ENCODE peak calls at places on chromosomes 12 and 14, in ten cellular contexts. One of them, this sample, is unnamed.

GRCh38 chr14:75428230-75429104 is 645 bp downstream of the JDP2 start:
- DNase-seq in endothelial cell: peak; percentile 9
- DNase-seq in bronchial epithelial cell: no peak
- DNase-seq in substantia nigra: no peak
- DNase-seq in stimulated activated CD4-positive, alpha-beta T cell treated with anti-CD3 and anti-CD28 coated beads, Interleukin-4, amount 100 ng/mL, for 4 hours: peak; percentile 30
- DNase-seq in lung microvascular endothelial cell: peak; percentile 15
- DNase-seq in fibroblast of the conjunctiva: no peak
- DNase-seq in keratinocyte: no peak
- DNase-seq in naive thymus-derived CD8-positive, alpha-beta T cell: no peak
- DNase-seq in AG09309: no peak
- DNase-seq in this sample: no peak

GRCh38 chr12:52993558-52993869 is 12.7 kb upstream of the EIF4B start:
- DNase-seq in endothelial cell: no peak
- DNase-seq in bronchial epithelial cell: no peak
- DNase-seq in substantia nigra: no peak
- DNase-seq in stimulated activated CD4-positive, alpha-beta T cell treated with anti-CD3 and anti-CD28 coated beads, Interleukin-4, amount 100 ng/mL, for 4 hours: no peak
- DNase-seq in lung microvascular endothelial cell: no peak
- DNase-seq in fibroblast of the conjunctiva: no peak
- DNase-seq in keratinocyte: no peak
- DNase-seq in naive thymus-derived CD8-positive, alpha-beta T cell: no peak
- DNase-seq in AG09309: no peak
- DNase-seq in this sample: no peak

GRCh38 chr14:91323671-91324605 is 79.4 kb upstream of the GPR68 start:
- DNase-seq in endothelial cell: peak; percentile 80
- DNase-seq in bronchial epithelial cell: peak; percentile 55
- DNase-seq in substantia nigra: peak; percentile 80
- DNase-seq in stimulated activated CD4-positive, alpha-beta T cell treated with anti-CD3 and anti-CD28 coated beads, Interleukin-4, amount 100 ng/mL, for 4 hours: peak; percentile 95
- DNase-seq in lung microvascular endothelial cell: peak; percentile 96
- DNase-seq in fibroblast of the conjunctiva: peak; percentile 42
- DNase-seq in keratinocyte: peak; percentile 25
- DNase-seq in naive thymus-derived CD8-positive, alpha-beta T cell: peak; percentile 95
- DNase-seq in AG09309: peak; percentile 25
- DNase-seq in this sample: peak; percentile 11

GRCh38 chr14:77027538-77028383 is 747 bp downstream of the IRF2BPL start:
- DNase-seq in endothelial cell: peak; percentile 44
- DNase-seq in bronchial epithelial cell: no peak
- DNase-seq in substantia nigra: peak; percentile 77
- DNase-seq in stimulated activated CD4-positive, alpha-beta T cell treated with anti-CD3 and anti-CD28 coated beads, Interleukin-4, amount 100 ng/mL, for 4 hours: peak; percentile 63
- DNase-seq in lung microvascular endothelial cell: peak; percentile 69
- DNase-seq in fibroblast of the conjunctiva: no peak
- DNase-seq in keratinocyte: no peak
- DNase-seq in naive thymus-derived CD8-positive, alpha-beta T cell: peak; percentile 77
- DNase-seq in AG09309: no peak
- DNase-seq in this sample: no peak

GRCh38 chr14:100534528-100535286 is 52.5 kb downstream of the BEGAIN start:
- DNase-seq in endothelial cell: no peak
- DNase-seq in bronchial epithelial cell: no peak
- DNase-seq in substantia nigra: no peak
- DNase-seq in stimulated activated CD4-positive, alpha-beta T cell treated with anti-CD3 and anti-CD28 coated beads, Interleukin-4, amount 100 ng/mL, for 4 hours: no peak
- DNase-seq in lung microvascular endothelial cell: no peak
- DNase-seq in fibroblast of the conjunctiva: no peak
- DNase-seq in keratinocyte: no peak
- DNase-seq in naive thymus-derived CD8-positive, alpha-beta T cell: no peak
- DNase-seq in AG09309: no peak
- DNase-seq in this sample: no peak

GRCh38 chr12:82687020-82687951 is 580 bp downstream of the TMTC2 start:
- DNase-seq in endothelial cell: peak; percentile 49
- DNase-seq in bronchial epithelial cell: peak; percentile 60
- DNase-seq in substantia nigra: peak; percentile 49
- DNase-seq in stimulated activated CD4-positive, alpha-beta T cell treated with anti-CD3 and anti-CD28 coated beads, Interleukin-4, amount 100 ng/mL, for 4 hours: peak; percentile 51
- DNase-seq in lung microvascular endothelial cell: peak; percentile 37
- DNase-seq in fibroblast of the conjunctiva: no peak
- DNase-seq in keratinocyte: no peak
- DNase-seq in naive thymus-derived CD8-positive, alpha-beta T cell: peak; percentile 45
- DNase-seq in AG09309: no peak
- DNase-seq in this sample: no peak

GRCh38 chr14:22887260-22887989 is 4.4 kb downstream of the REM2 start:
- DNase-seq in endothelial cell: peak; percentile 56
- DNase-seq in bronchial epithelial cell: peak; percentile 91
- DNase-seq in substantia nigra: no peak
- DNase-seq in stimulated activated CD4-positive, alpha-beta T cell treated with anti-CD3 and anti-CD28 coated beads, Interleukin-4, amount 100 ng/mL, for 4 hours: no peak
- DNase-seq in lung microvascular endothelial cell: no peak
- DNase-seq in fibroblast of the conjunctiva: peak; percentile 71
- DNase-seq in keratinocyte: no peak
- DNase-seq in naive thymus-derived CD8-positive, alpha-beta T cell: peak; percentile 27
- DNase-seq in AG09309: no peak
- DNase-seq in this sample: no peak

GRCh38 chr12:40225984-40226602 is 1.3 kb downstream of the LRRK2 start:
- DNase-seq in endothelial cell: no peak
- DNase-seq in bronchial epithelial cell: no peak
- DNase-seq in substantia nigra: no peak
- DNase-seq in stimulated activated CD4-positive, alpha-beta T cell treated with anti-CD3 and anti-CD28 coated beads, Interleukin-4, amount 100 ng/mL, for 4 hours: no peak
- DNase-seq in lung microvascular endothelial cell: no peak
- DNase-seq in fibroblast of the conjunctiva: no peak
- DNase-seq in keratinocyte: no peak
- DNase-seq in naive thymus-derived CD8-positive, alpha-beta T cell: no peak
- DNase-seq in AG09309: no peak
- DNase-seq in this sample: no peak

GRCh38 chr12:62866451-62867082 is 68.4 kb downstream of the PPM1H start:
- DNase-seq in endothelial cell: peak; percentile 11
- DNase-seq in bronchial epithelial cell: peak; percentile 37
- DNase-seq in substantia nigra: no peak
- DNase-seq in stimulated activated CD4-positive, alpha-beta T cell treated with anti-CD3 and anti-CD28 coated beads, Interleukin-4, amount 100 ng/mL, for 4 hours: no peak
- DNase-seq in lung microvascular endothelial cell: peak; percentile 64
- DNase-seq in fibroblast of the conjunctiva: peak; percentile 8
- DNase-seq in keratinocyte: no peak
- DNase-seq in naive thymus-derived CD8-positive, alpha-beta T cell: no peak
- DNase-seq in AG09309: peak; percentile 28
- DNase-seq in this sample: peak; percentile 39

GRCh38 chr12:104906695-104907094 is 51.4 kb downstream of the SLC41A2 start:
- DNase-seq in endothelial cell: no peak
- DNase-seq in bronchial epithelial cell: peak; percentile 15
- DNase-seq in substantia nigra: no peak
- DNase-seq in stimulated activated CD4-positive, alpha-beta T cell treated with anti-CD3 and anti-CD28 coated beads, Interleukin-4, amount 100 ng/mL, for 4 hours: no peak
- DNase-seq in lung microvascular endothelial cell: no peak
- DNase-seq in fibroblast of the conjunctiva: no peak
- DNase-seq in keratinocyte: no peak
- DNase-seq in naive thymus-derived CD8-positive, alpha-beta T cell: no peak
- DNase-seq in AG09309: no peak
- DNase-seq in this sample: no peak

GRCh38 chr12:78442454-78442801 is 422.1 kb upstream of the SYT1 start:
- DNase-seq in endothelial cell: no peak
- DNase-seq in bronchial epithelial cell: peak; percentile 14
- DNase-seq in substantia nigra: no peak
- DNase-seq in stimulated activated CD4-positive, alpha-beta T cell treated with anti-CD3 and anti-CD28 coated beads, Interleukin-4, amount 100 ng/mL, for 4 hours: no peak
- DNase-seq in lung microvascular endothelial cell: no peak
- DNase-seq in fibroblast of the conjunctiva: peak; percentile 8
- DNase-seq in keratinocyte: no peak
- DNase-seq in naive thymus-derived CD8-positive, alpha-beta T cell: no peak
- DNase-seq in AG09309: peak; percentile 14
- DNase-seq in this sample: peak; percentile 45

GRCh38 chr12:460301-461230 is 827 bp downstream of the B4GALNT3 start:
- DNase-seq in endothelial cell: peak; percentile 28
- DNase-seq in bronchial epithelial cell: no peak
- DNase-seq in substantia nigra: no peak
- DNase-seq in stimulated activated CD4-positive, alpha-beta T cell treated with anti-CD3 and anti-CD28 coated beads, Interleukin-4, amount 100 ng/mL, for 4 hours: peak; percentile 35
- DNase-seq in lung microvascular endothelial cell: no peak
- DNase-seq in fibroblast of the conjunctiva: no peak
- DNase-seq in keratinocyte: no peak
- DNase-seq in naive thymus-derived CD8-positive, alpha-beta T cell: no peak
- DNase-seq in AG09309: no peak
- DNase-seq in this sample: no peak

GRCh38 chr14:99838555-99839193 is 45.5 kb downstream of the EML1 start:
- DNase-seq in endothelial cell: peak; percentile 9
- DNase-seq in bronchial epithelial cell: no peak
- DNase-seq in substantia nigra: no peak
- DNase-seq in stimulated activated CD4-positive, alpha-beta T cell treated with anti-CD3 and anti-CD28 coated beads, Interleukin-4, amount 100 ng/mL, for 4 hours: no peak
- DNase-seq in lung microvascular endothelial cell: peak; percentile 36
- DNase-seq in fibroblast of the conjunctiva: no peak
- DNase-seq in keratinocyte: no peak
- DNase-seq in naive thymus-derived CD8-positive, alpha-beta T cell: no peak
- DNase-seq in AG09309: peak; percentile 3
- DNase-seq in this sample: peak; percentile 25

This sample was measured in GM04503.